ENCODE peak calls at places on chromosomes 11 and 22, in four cellular contexts. Y is astrocyte of the spinal cord, U is keratinocyte, Q is choroid plexus epithelial cell. K is an unnamed sample.

GRCh38 chr11:68436985-68437926 is 23.3 kb upstream of the PPP6R3 start:
- DNase-seq in Y (peak), U (no peak), Q (peak), K (no peak)

GRCh38 chr22:43094085-43094484 is 4.9 kb upstream of the TTLL1 start:
- DNase-seq in Y (no peak), U (no peak), Q (no peak), K (no peak)

GRCh38 chr22:22245935-22246525 is 1.4 kb downstream of the VPREB1 start:
- DNase-seq in Y (no peak), U (no peak), Q (no peak), K (no peak)

GRCh38 chr11:44840526-44840925 is 110.2 kb downstream of the TP53I11 start:
- DNase-seq in Y (peak), U (no peak), Q (no peak), K (no peak)

GRCh38 chr11:12287009-12287373 is 90.4 kb upstream of the PARVA start:
- DNase-seq in Y (peak), U (no peak), Q (peak), K (no peak)

GRCh38 chr11:119573858-119574257 is 150.9 kb upstream of the THY1 start:
- DNase-seq in Y (no peak), U (no peak), Q (no peak), K (no peak)

GRCh38 chr11:33303541-33303940 is 46.4 kb downstream of the HIPK3 start:
- DNase-seq in Y (no peak), U (no peak), Q (no peak), K (no peak)

GRCh38 chr22:27684856-27685255 is 116.7 kb downstream of the MN1 start:
- DNase-seq in Y (no peak), U (no peak), Q (peak), K (no peak)

GRCh38 chr22:41883400-41883799 is 31.5 kb downstream of the SHISA8 start:
- DNase-seq in Y (no peak), U (no peak), Q (no peak), K (no peak)

GRCh38 chr11:119345685-119346084 is 820 bp downstream of the MFRP start:
- DNase-seq in Y (no peak), U (no peak), Q (no peak), K (no peak)

GRCh38 chr22:38881464-38881871 is 9.5 kb upstream of the CBX6 start:
- DNase-seq in Y (peak), U (no peak), Q (peak), K (no peak)

K was measured in caudate nucleus.